ENCODE peak calls at places on chromosomes 13 and 19, in six cellular contexts. Q, K, F, Y, N and M are unnamed samples.

GRCh38 chr13:99978781-99979452 is 2.7 kb upstream of the ZIC2 start:
- DNase-seq in N (peak), F (peak), Y (no peak), K (peak), Q (no peak), M (peak)

GRCh38 chr19:45492627-45493470 is 4.0 kb downstream of the RTN2 start:
- DNase-seq in K (peak), N (peak), Y (peak), F (peak), Q (no peak), M (no peak)

GRCh38 chr19:33702606-33703437 is 81.1 kb downstream of the CHST8 start:
- DNase-seq in Y (no peak), K (no peak), Q (no peak), N (no peak), F (peak), M (no peak)

GRCh38 chr19:32018014-32018413 is 327.4 kb upstream of the ZNF507 start:
- DNase-seq in F (no peak), N (peak), Y (no peak), Q (no peak), K (peak), M (no peak)

GRCh38 chr19:6660930-6661329 is 9.0 kb downstream of the TNFSF14 start:
- DNase-seq in N (no peak), Q (no peak), K (no peak), F (peak), Y (no peak), M (no peak)

GRCh38 chr13:96020155-96020575 is 33.0 kb downstream of the UGGT2 start:
- DNase-seq in N (peak), K (peak), Q (no peak), Y (peak), F (peak), M (no peak)

GRCh38 chr19:7975037-7975436 is 30.4 kb downstream of the ELAVL1 start:
- DNase-seq in Q (no peak), K (no peak), Y (no peak), N (no peak), F (no peak), M (no peak)

GRCh38 chr13:110407531-110407930 is 100.4 kb downstream of the COL4A2 start:
- DNase-seq in F (no peak), Y (no peak), Q (no peak), N (no peak), K (no peak), M (no peak)

GRCh38 chr13:84255226-84255625 is 373.0 kb upstream of the SLITRK1 start:
- DNase-seq in F (no peak), Q (no peak), Y (no peak), K (no peak), N (no peak), M (no peak)

GRCh38 chr19:49772850-49773432 is 6.1 kb downstream of the AP2A1 start:
- DNase-seq in N (no peak), Q (no peak), F (no peak), Y (no peak), K (no peak), M (no peak)

GRCh38 chr13:72221276-72221962 is 354.4 kb upstream of the DACH1 start:
- DNase-seq in K (peak), F (peak), Y (no peak), N (peak), Q (no peak), M (peak)

GRCh38 chr13:32001392-32001768 is 30.2 kb upstream of the FRY start:
- DNase-seq in Q (no peak), K (peak), F (peak), N (peak), Y (peak), M (no peak)

GRCh38 chr19:7476241-7476640 is 12.6 kb downstream of the PEX11G start:
- DNase-seq in N (no peak), K (no peak), Q (no peak), Y (no peak), F (no peak), M (no peak)

GRCh38 chr13:62046512-62046911 is 630.9 kb upstream of the PCDH20 start:
- DNase-seq in F (no peak), Y (no peak), K (no peak), Q (no peak), N (no peak), M (no peak)

GRCh38 chr13:27242642-27243185 is 8.6 kb upstream of the RPL21 start:
- DNase-seq in Q (no peak), Y (no peak), F (no peak), N (no peak), K (no peak), M (no peak)

GRCh38 chr13:80341771-80342271 is 895 bp upstream of the SPRY2 start:
- DNase-seq in Y (peak), Q (no peak), K (peak), F (peak), N (peak), M (peak)

GRCh38 chr19:5038631-5039271 is 69.8 kb downstream of the KDM4B start:
- DNase-seq in N (no peak), K (peak), F (peak), Q (no peak), Y (peak), M (no peak)

GRCh38 chr19:29378543-29379105 is 147.2 kb upstream of the VSTM2B start:
- DNase-seq in Y (no peak), K (no peak), N (no peak), Q (no peak), F (no peak), M (no peak)

GRCh38 chr13:80469841-80470378 is 129.0 kb upstream of the SPRY2 start:
- DNase-seq in Y (peak), N (peak), Q (peak), F (no peak), K (peak), M (no peak)

GRCh38 chr13:43785681-43786471 is 896 bp downstream of the ENOX1 start:
- DNase-seq in K (no peak), N (peak), F (peak), Y (peak), Q (no peak), M (peak)

GRCh38 chr13:43787998-43788397 is 1.2 kb upstream of the ENOX1 start:
- DNase-seq in F (peak), Q (no peak), Y (peak), N (no peak), K (no peak), M (peak)

GRCh38 chr13:43787518-43787891 is 733 bp upstream of the ENOX1 start:
- DNase-seq in Y (no peak), N (no peak), K (no peak), F (no peak), Q (no peak), M (no peak)

GRCh38 chr13:43786472-43786765 is 353 bp downstream of the ENOX1 start:
- DNase-seq in K (no peak), N (no peak), Y (no peak), F (no peak), Q (no peak), M (no peak)

DNA sequence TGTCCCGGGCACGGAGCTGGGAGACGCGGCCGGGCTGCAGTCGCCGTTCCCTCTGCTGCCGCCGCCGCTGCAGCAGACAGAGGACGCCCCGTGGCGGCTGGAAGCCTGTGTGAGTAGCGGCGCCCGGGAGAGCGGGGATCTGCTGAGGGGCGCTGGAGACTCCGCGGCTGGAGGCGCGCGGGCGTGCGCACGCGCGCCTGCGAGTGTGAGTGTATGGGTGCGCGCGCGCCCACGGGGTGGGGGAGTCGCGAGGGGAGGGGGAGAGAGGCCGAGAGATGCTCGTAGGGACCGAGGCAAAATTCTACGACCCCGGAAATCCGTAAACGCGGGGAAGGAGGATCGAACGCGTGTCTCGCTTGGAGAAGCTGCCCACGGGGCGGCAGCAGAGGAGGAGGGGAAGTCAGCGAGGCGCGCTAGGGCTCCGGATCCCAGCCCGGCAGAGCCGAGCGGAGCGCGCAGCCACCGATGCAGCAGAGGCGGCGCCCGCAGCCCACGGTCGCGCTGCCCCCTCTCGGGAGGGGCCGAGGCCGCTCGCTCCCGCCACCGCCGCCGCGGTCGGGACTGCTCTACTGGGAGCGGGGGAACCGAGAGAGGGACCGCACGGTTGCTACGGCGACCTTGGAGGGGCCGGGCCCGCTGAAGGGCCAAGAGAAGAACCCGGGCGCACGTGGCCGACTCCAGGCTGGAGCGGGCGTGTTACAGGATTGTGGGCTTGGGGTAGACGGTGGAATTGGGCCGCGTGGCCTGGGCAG is at the start of gene ENOX1:
- DNase-seq in Y (peak), F (peak), N (peak), Q (no peak), K (no peak), M (peak)
- TF ChIP-seq CTCF in Y (peak), F (peak), N (peak), Q (peak), K (no peak), M (peak)

GRCh38 chr13:51999525-51999924 is 11.7 kb downstream of the ATP7B start:
- DNase-seq in F (no peak), N (no peak), Y (peak), K (no peak), Q (no peak), M (no peak)
- TF ChIP-seq CTCF in F (no peak), N (peak), Y (no peak), K (no peak), Q (no peak), M (no peak)

GRCh38 chr19:35077411-35078223 is 36.1 kb downstream of the HPN start:
- DNase-seq in Y (no peak), K (no peak), Q (no peak), N (no peak), F (no peak), M (no peak)
- TF ChIP-seq CTCF in Y (no peak), K (no peak), Q (no peak), N (no peak), F (no peak), M (no peak)

GRCh38 chr19:38682872-38683392 is 35.5 kb downstream of the ACTN4 start:
- DNase-seq in F (no peak), Q (no peak), N (no peak), K (no peak), Y (no peak), M (no peak)
- TF ChIP-seq CTCF in F (no peak), Q (no peak), N (no peak), K (no peak), Y (no peak), M (no peak)